ENCODE peak calls at places on chromosomes 12 and 14, in five cellular contexts. One of them, this sample, is unnamed.

GRCh38 chr12:6840428-6841138 is at the start of gene GNB3:
- DNase-seq in K562: peak
- DNase-seq in GM12878: no peak
- DNase-seq in HepG2: no peak
- DNase-seq in SK-N-SH: no peak
- DNase-seq in this sample: no peak

GRCh38 chr14:84442481-84442880 is 1087.5 kb upstream of the FLRT2 start:
- DNase-seq in K562: no peak
- DNase-seq in GM12878: no peak
- DNase-seq in HepG2: no peak
- DNase-seq in SK-N-SH: no peak
- DNase-seq in this sample: no peak

GRCh38 chr12:131965073-131965472 is 15.3 kb downstream of the EP400 start:
- DNase-seq in K562: no peak
- DNase-seq in GM12878: no peak
- DNase-seq in HepG2: no peak
- DNase-seq in SK-N-SH: no peak
- DNase-seq in this sample: no peak

GRCh38 chr14:24252289-24253124 is 10.1 kb upstream of the TINF2 start:
- DNase-seq in K562: no peak
- DNase-seq in GM12878: no peak
- DNase-seq in HepG2: peak
- DNase-seq in SK-N-SH: no peak
- DNase-seq in this sample: no peak

GRCh38 chr12:107990325-107990724 is 138.8 kb upstream of the WSCD2 start:
- DNase-seq in K562: peak
- DNase-seq in GM12878: no peak
- DNase-seq in HepG2: peak
- DNase-seq in SK-N-SH: peak
- DNase-seq in this sample: peak

GRCh38 chr12:52692253-52692652 is 11.1 kb downstream of the KRT77 start:
- DNase-seq in K562: peak
- DNase-seq in GM12878: no peak
- DNase-seq in HepG2: peak
- DNase-seq in SK-N-SH: peak
- DNase-seq in this sample: no peak

GRCh38 chr12:111056618-111057521 is 136.5 kb upstream of the MYL2 start:
- DNase-seq in K562: peak
- DNase-seq in GM12878: peak
- DNase-seq in HepG2: no peak
- DNase-seq in SK-N-SH: peak
- DNase-seq in this sample: no peak

GRCh38 chr12:51536159-51536558 is 54.9 kb upstream of the SCN8A start:
- DNase-seq in K562: peak
- DNase-seq in GM12878: no peak
- DNase-seq in HepG2: no peak
- DNase-seq in SK-N-SH: no peak
- DNase-seq in this sample: no peak

GRCh38 chr12:53160673-53161072 is 19.8 kb upstream of the ZNF740 start:
- DNase-seq in K562: no peak
- DNase-seq in GM12878: no peak
- DNase-seq in HepG2: no peak
- DNase-seq in SK-N-SH: no peak
- DNase-seq in this sample: no peak

GRCh38 chr14:90566481-90566880 is 169.7 kb downstream of the CALM1 start:
- DNase-seq in K562: no peak
- DNase-seq in GM12878: no peak
- DNase-seq in HepG2: no peak
- DNase-seq in SK-N-SH: no peak
- DNase-seq in this sample: no peak

GRCh38 chr14:101789222-101789621 is 27.7 kb downstream of the PPP2R5C start:
- DNase-seq in K562: no peak
- DNase-seq in GM12878: no peak
- DNase-seq in HepG2: no peak
- DNase-seq in SK-N-SH: peak
- DNase-seq in this sample: no peak

GRCh38 chr12:56229819-56230448 is at the start of gene SLC39A5:
- DNase-seq in K562: no peak
- DNase-seq in GM12878: no peak
- DNase-seq in HepG2: no peak
- DNase-seq in SK-N-SH: no peak
- DNase-seq in this sample: no peak

GRCh38 chr12:111777345-111778045 is 10.8 kb downstream of the ALDH2 start:
- DNase-seq in K562: no peak
- DNase-seq in GM12878: no peak
- DNase-seq in HepG2: peak
- DNase-seq in SK-N-SH: no peak
- DNase-seq in this sample: no peak

GRCh38 chr14:105294142-105294597 is 6.6 kb downstream of the BRF1 start:
- DNase-seq in K562: no peak
- DNase-seq in GM12878: no peak
- DNase-seq in HepG2: no peak
- DNase-seq in SK-N-SH: peak
- DNase-seq in this sample: no peak

GRCh38 chr12:113470871-113471618 is 626 bp downstream of the LHX5 start:
- DNase-seq in K562: no peak
- DNase-seq in GM12878: no peak
- DNase-seq in HepG2: no peak
- DNase-seq in SK-N-SH: peak
- DNase-seq in this sample: no peak

GRCh38 chr12:75389061-75389460 is 1.8 kb upstream of the GLIPR1L2 start:
- DNase-seq in K562: no peak
- DNase-seq in GM12878: no peak
- DNase-seq in HepG2: no peak
- DNase-seq in SK-N-SH: peak
- DNase-seq in this sample: no peak

GRCh38 chr12:113468365-113469223 is 3.1 kb downstream of the LHX5 start:
- DNase-seq in K562: peak
- DNase-seq in GM12878: no peak
- DNase-seq in HepG2: no peak
- DNase-seq in SK-N-SH: peak
- DNase-seq in this sample: no peak

GRCh38 chr14:69328765-69329164 is 68.8 kb downstream of the GALNT16 start:
- DNase-seq in K562: no peak
- DNase-seq in GM12878: no peak
- DNase-seq in HepG2: no peak
- DNase-seq in SK-N-SH: no peak
- DNase-seq in this sample: no peak

GRCh38 chr12:31772685-31773222 is 43.9 kb upstream of the AMN1 start:
- DNase-seq in K562: no peak
- DNase-seq in GM12878: no peak
- DNase-seq in HepG2: peak
- DNase-seq in SK-N-SH: no peak
- DNase-seq in this sample: no peak

GRCh38 chr12:532908-533565 is 73.3 kb downstream of the B4GALNT3 start:
- DNase-seq in K562: no peak
- DNase-seq in GM12878: no peak
- DNase-seq in HepG2: no peak
- DNase-seq in SK-N-SH: no peak
- DNase-seq in this sample: no peak

GRCh38 chr14:68655021-68655811 is 137.7 kb downstream of the ZFP36L1 start:
- DNase-seq in K562: no peak
- DNase-seq in GM12878: no peak
- DNase-seq in HepG2: peak
- DNase-seq in SK-N-SH: peak
- DNase-seq in this sample: no peak

GRCh38 chr14:61298834-61299233 is 17.7 kb upstream of the TMEM30B start:
- DNase-seq in K562: no peak
- DNase-seq in GM12878: no peak
- DNase-seq in HepG2: no peak
- DNase-seq in SK-N-SH: no peak
- DNase-seq in this sample: no peak

GRCh38 chr14:23539209-23539866 is 12.2 kb downstream of the ZFHX2 start:
- DNase-seq in K562: peak
- DNase-seq in GM12878: no peak
- DNase-seq in HepG2: peak
- DNase-seq in SK-N-SH: peak
- DNase-seq in this sample: peak

GRCh38 chr12:19131020-19131431 is 1.5 kb downstream of the PLEKHA5 start:
- DNase-seq in K562: no peak
- DNase-seq in GM12878: no peak
- DNase-seq in HepG2: peak
- DNase-seq in SK-N-SH: peak
- DNase-seq in this sample: peak

GRCh38 chr12:67211029-67211428 is 58.1 kb upstream of the CAND1 start:
- DNase-seq in K562: no peak
- DNase-seq in GM12878: no peak
- DNase-seq in HepG2: peak
- DNase-seq in SK-N-SH: no peak
- DNase-seq in this sample: no peak

GRCh38 chr12:87952850-87953249 is 76.4 kb downstream of the C12orf50 start:
- DNase-seq in K562: no peak
- DNase-seq in GM12878: no peak
- DNase-seq in HepG2: no peak
- DNase-seq in SK-N-SH: no peak
- DNase-seq in this sample: no peak

GRCh38 chr12:7439579-7440505 is 4.1 kb downstream of the CD163L1 start:
- DNase-seq in K562: peak
- DNase-seq in GM12878: no peak
- DNase-seq in HepG2: no peak
- DNase-seq in SK-N-SH: peak
- DNase-seq in this sample: peak

GRCh38 chr12:111406474-111407370 is 999 bp downstream of the SH2B3 start:
- DNase-seq in K562: no peak
- DNase-seq in GM12878: no peak
- DNase-seq in HepG2: no peak
- DNase-seq in SK-N-SH: peak
- DNase-seq in this sample: no peak

GRCh38 chr12:89333564-89334252 is 18.6 kb downstream of the DUSP6 start:
- DNase-seq in K562: no peak
- DNase-seq in GM12878: no peak
- DNase-seq in HepG2: no peak
- DNase-seq in SK-N-SH: no peak
- DNase-seq in this sample: no peak

GRCh38 chr12:131318045-131318685 is 364.5 kb downstream of the ADGRD1 start:
- DNase-seq in K562: no peak
- DNase-seq in GM12878: no peak
- DNase-seq in HepG2: no peak
- DNase-seq in SK-N-SH: no peak
- DNase-seq in this sample: no peak

GRCh38 chr12:6691473-6691872 is 2.3 kb upstream of the ZNF384 start:
- DNase-seq in K562: no peak
- DNase-seq in GM12878: no peak
- DNase-seq in HepG2: no peak
- DNase-seq in SK-N-SH: no peak
- DNase-seq in this sample: no peak

GRCh38 chr14:90510208-90510607 is 113.4 kb downstream of the CALM1 start:
- DNase-seq in K562: no peak
- DNase-seq in GM12878: no peak
- DNase-seq in HepG2: no peak
- DNase-seq in SK-N-SH: no peak
- DNase-seq in this sample: no peak

GRCh38 chr12:9347328-9348127 is 139.3 kb upstream of the PZP start:
- DNase-seq in K562: no peak
- DNase-seq in GM12878: no peak
- DNase-seq in HepG2: no peak
- DNase-seq in SK-N-SH: no peak
- DNase-seq in this sample: no peak

GRCh38 chr12:25827141-25827540 is 131.3 kb upstream of the RASSF8 start:
- DNase-seq in K562: no peak
- DNase-seq in GM12878: no peak
- DNase-seq in HepG2: no peak
- DNase-seq in SK-N-SH: no peak
- DNase-seq in this sample: no peak

GRCh38 chr14:39603942-39604341 is 171.7 kb upstream of the FBXO33 start:
- DNase-seq in K562: no peak
- DNase-seq in GM12878: no peak
- DNase-seq in HepG2: no peak
- DNase-seq in SK-N-SH: no peak
- DNase-seq in this sample: no peak
- TF ChIP-seq FOXM1 in K562: no peak
- TF ChIP-seq FOXM1 in GM12878: no peak
- TF ChIP-seq FOXM1 in HepG2: no peak
- TF ChIP-seq FOXM1 in SK-N-SH: no peak
- TF ChIP-seq FOXM1 in this sample: no peak

DNA sequence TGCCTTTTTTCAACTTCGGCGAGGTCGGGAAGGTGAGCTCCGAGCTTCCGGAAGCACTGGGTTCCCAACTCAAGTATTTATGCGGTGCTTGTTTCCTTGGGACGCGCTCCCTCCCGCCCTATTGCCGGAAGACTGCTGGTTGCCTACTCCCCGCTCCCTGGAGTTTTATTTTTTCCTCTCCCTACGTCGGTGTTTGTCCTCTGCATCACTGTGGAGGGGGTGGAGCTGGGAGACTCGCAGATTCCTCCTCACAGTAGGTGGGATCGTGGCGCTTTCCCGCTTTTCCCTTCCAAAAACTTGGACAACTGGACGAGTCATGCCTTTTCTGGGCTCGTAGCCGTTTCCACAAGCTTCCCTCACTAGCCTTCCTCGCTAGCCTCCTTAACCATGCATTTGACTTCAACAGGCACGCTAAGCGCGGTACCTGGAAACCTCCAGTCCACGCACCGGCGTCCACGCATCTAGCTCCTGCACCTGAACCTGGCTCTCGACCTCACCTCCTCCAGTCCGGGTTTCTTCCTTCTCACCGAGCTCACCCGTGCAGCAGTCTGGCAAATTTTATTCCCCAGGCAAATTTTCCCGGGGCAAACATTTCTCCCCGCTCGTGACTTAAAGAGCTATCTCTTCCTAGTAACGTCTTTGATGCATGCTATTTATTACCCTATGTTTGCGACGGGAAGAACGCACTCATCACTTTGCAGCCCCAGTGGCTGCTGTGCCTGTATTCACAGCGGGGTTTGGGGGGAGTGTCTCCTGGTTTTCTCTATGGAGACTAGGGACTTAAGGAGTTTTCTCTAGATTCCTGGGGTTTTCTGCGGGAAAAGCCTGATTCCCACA is at the start of gene AVPR1A:
- DNase-seq in K562: no peak
- DNase-seq in GM12878: no peak
- DNase-seq in HepG2: no peak
- DNase-seq in SK-N-SH: peak
- DNase-seq in this sample: peak
- TF ChIP-seq FOXM1 in K562: no peak
- TF ChIP-seq FOXM1 in GM12878: no peak
- TF ChIP-seq FOXM1 in HepG2: no peak
- TF ChIP-seq FOXM1 in SK-N-SH: no peak
- TF ChIP-seq FOXM1 in this sample: no peak

GRCh38 chr14:33747749-33748148 is 203.1 kb downstream of the EGLN3 start:
- DNase-seq in K562: no peak
- DNase-seq in GM12878: no peak
- DNase-seq in HepG2: no peak
- DNase-seq in SK-N-SH: no peak
- DNase-seq in this sample: no peak

GRCh38 chr14:33740531-33740930 is 210.3 kb downstream of the EGLN3 start:
- DNase-seq in K562: no peak
- DNase-seq in GM12878: no peak
- DNase-seq in HepG2: no peak
- DNase-seq in SK-N-SH: no peak
- DNase-seq in this sample: no peak

GRCh38 chr14:33742166-33742565 is 208.7 kb downstream of the EGLN3 start:
- DNase-seq in K562: no peak
- DNase-seq in GM12878: no peak
- DNase-seq in HepG2: no peak
- DNase-seq in SK-N-SH: no peak
- DNase-seq in this sample: no peak

GRCh38 chr14:33745163-33745562 is 205.7 kb downstream of the EGLN3 start:
- DNase-seq in K562: no peak
- DNase-seq in GM12878: no peak
- DNase-seq in HepG2: no peak
- DNase-seq in SK-N-SH: no peak
- DNase-seq in this sample: no peak
- TF ChIP-seq FOXM1 in K562: no peak
- TF ChIP-seq FOXM1 in GM12878: no peak
- TF ChIP-seq FOXM1 in HepG2: no peak
- TF ChIP-seq FOXM1 in SK-N-SH: no peak
- TF ChIP-seq FOXM1 in this sample: no peak

GRCh38 chr14:50711043-50711442 is 42.9 kb upstream of the SAV1 start:
- DNase-seq in K562: no peak
- DNase-seq in GM12878: no peak
- DNase-seq in HepG2: no peak
- DNase-seq in SK-N-SH: no peak
- DNase-seq in this sample: no peak
- TF ChIP-seq FOXM1 in K562: no peak
- TF ChIP-seq FOXM1 in GM12878: no peak
- TF ChIP-seq FOXM1 in HepG2: no peak
- TF ChIP-seq FOXM1 in SK-N-SH: no peak
- TF ChIP-seq FOXM1 in this sample: no peak